ENCODE peak calls at places on chromosomes 6 and 20, in ten cellular contexts. I is right lobe of liver, B is uterus, C is tibial nerve, D is prostate gland, Q is endothelial cell of umbilical vein, N is GM12878, A is Peyer's patch, Z is H1, H is esophagus squamous epithelium. J is an unnamed sample.
A peak's percentile ranks its signal among the peaks of the same experiment; 100 is the strongest.

GRCh38 chr6:125316621-125317020 is 14.9 kb upstream of the HDDC2 start:
- DNase-seq in I (no peak), B (no peak), C (no peak), D (no peak), Q (no peak), N (no peak), A (no peak), Z (no peak), H (no peak), J (no peak)

GRCh38 chr20:61559706-61560315 is 307.8 kb downstream of the CDH4 start:
- DNase-seq in I (no peak), B (no peak), C (no peak), D (no peak), Q (no peak), N (no peak), A (no peak), Z (no peak), H (no peak), J (no peak)

GRCh38 chr20:9912858-9913434 is 74.1 kb upstream of the PAK5 start:
- DNase-seq in I (no peak), B (peak; percentile 22), C (peak; percentile 53), D (peak; percentile 35), Q (peak; percentile 63), N (no peak), A (peak; percentile 67), Z (no peak), H (no peak), J (no peak)

GRCh38 chr6:44670146-44670545 is 282.6 kb downstream of the CDC5L start:
- DNase-seq in I (no peak), B (no peak), C (no peak), D (no peak), Q (no peak), N (no peak), A (no peak), Z (no peak), H (no peak), J (no peak)

GRCh38 chr20:41248371-41249024 is 69.0 kb downstream of the ZHX3 start:
- DNase-seq in I (peak; percentile 47), B (peak; percentile 29), C (peak; percentile 61), D (peak; percentile 26), Q (peak; percentile 89), N (no peak), A (no peak), Z (no peak), H (no peak), J (no peak)

GRCh38 chr20:4327956-4328355 is 312.6 kb upstream of the RNF24 start:
- DNase-seq in I (no peak), B (no peak), C (no peak), D (no peak), Q (no peak), N (no peak), A (no peak), Z (no peak), H (no peak), J (no peak)

GRCh38 chr6:90216081-90216977 is 80.3 kb downstream of the BACH2 start:
- DNase-seq in I (no peak), B (no peak), C (peak; percentile 19), D (no peak), Q (peak; percentile 60), N (no peak), A (peak; percentile 76), Z (no peak), H (no peak), J (no peak)

GRCh38 chr20:35091808-35092523 is 641 bp downstream of the TRPC4AP start:
- DNase-seq in I (no peak), B (no peak), C (no peak), D (no peak), Q (peak; percentile 50), N (no peak), A (no peak), Z (no peak), H (no peak), J (no peak)

GRCh38 chr6:98838027-98838426 is 3.7 kb downstream of the POU3F2 start:
- DNase-seq in I (no peak), B (no peak), C (no peak), D (no peak), Q (no peak), N (no peak), A (no peak), Z (no peak), H (no peak), J (no peak)
- TF ChIP-seq POLR2A in I (no peak), B (no peak), C (no peak), D (no peak), Q (no peak), N (no peak), A (no peak), Z (no peak), H (no peak), J (no peak)

DNA sequence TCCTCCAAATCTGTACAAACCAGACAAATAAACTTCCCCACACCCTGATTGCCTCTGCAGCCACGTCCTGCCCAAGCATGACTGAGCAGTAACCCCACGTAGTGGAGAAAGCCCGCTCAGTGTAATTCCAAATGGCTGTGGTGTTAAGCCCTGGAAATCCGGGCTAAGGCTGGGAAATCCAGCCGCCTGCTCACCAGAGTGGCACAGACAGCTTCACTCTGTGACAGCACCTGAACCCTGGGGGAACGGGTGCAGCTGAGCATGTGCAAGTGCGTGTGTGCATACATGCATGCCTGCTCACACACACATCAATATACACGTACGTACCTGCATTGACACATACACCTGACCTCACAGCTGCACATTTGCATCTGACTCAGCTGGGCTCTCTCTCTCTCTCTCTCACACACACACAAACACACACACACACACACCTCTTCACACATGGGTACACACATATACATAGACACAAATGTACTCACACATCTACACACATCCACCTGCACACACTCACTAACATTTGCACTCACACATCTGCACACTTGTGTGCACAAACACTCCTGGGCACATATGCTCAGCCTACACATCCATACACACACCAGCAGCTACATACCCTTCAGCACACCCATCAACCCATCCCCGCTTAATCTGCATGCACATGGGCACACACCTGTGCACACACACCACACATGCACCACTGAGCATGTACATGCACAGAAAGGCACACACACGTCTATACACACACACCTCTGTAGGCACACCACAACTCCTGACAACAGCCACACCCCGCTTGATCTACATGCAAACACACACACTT is 114.1 kb downstream of the GRM4 start:
- DNase-seq in I (no peak), B (no peak), C (no peak), D (no peak), Q (no peak), N (no peak), A (no peak), Z (no peak), H (no peak), J (no peak)
- H3K27me3 ChIP-seq in I (no peaks in the 10 kb centered on the region), B (no peaks in the 10 kb centered on the region), C (no peaks in the 10 kb centered on the region), D (no peaks in the 10 kb centered on the region), Q (no peaks in the 10 kb centered on the region), N (no peaks in the 10 kb centered on the region), A (no peaks in the 10 kb centered on the region), Z (no peaks in the 10 kb centered on the region), H (peaks cover 65% of the 10 kb centered on the region), J (no peaks in the 10 kb centered on the region)

GRCh38 chr6:5666695-5667094 is 340.0 kb downstream of the NRN1 start:
- DNase-seq in I (no peak), B (no peak), C (no peak), D (no peak), Q (no peak), N (no peak), A (no peak), Z (no peak), H (no peak), J (no peak)

GRCh38 chr6:5663739-5664138 is 343.0 kb downstream of the NRN1 start:
- DNase-seq in I (no peak), B (no peak), C (no peak), D (no peak), Q (no peak), N (no peak), A (no peak), Z (no peak), H (no peak), J (no peak)

GRCh38 chr6:5663256-5663655 is 343.5 kb downstream of the NRN1 start:
- DNase-seq in I (no peak), B (no peak), C (no peak), D (no peak), Q (no peak), N (no peak), A (no peak), Z (no peak), H (no peak), J (no peak)

GRCh38 chr6:5665667-5666066 is 341.1 kb downstream of the NRN1 start:
- DNase-seq in I (no peak), B (no peak), C (no peak), D (no peak), Q (no peak), N (no peak), A (no peak), Z (no peak), H (no peak), J (no peak)

GRCh38 chr6:5665173-5665572 is 341.6 kb downstream of the NRN1 start:
- DNase-seq in I (no peak), B (no peak), C (no peak), D (no peak), Q (no peak), N (no peak), A (peak; percentile 76), Z (no peak), H (no peak), J (no peak)
- H3K4me3 ChIP-seq in I (no peak overlapping the region), B (no peak overlapping the region), C (no peak overlapping the region), D (no peak overlapping the region), Q (no peak overlapping the region), N (no peak overlapping the region), A (no peak overlapping the region), Z (no peak overlapping the region), H (no peak overlapping the region), J (no peak overlapping the region)

GRCh38 chr20:47347661-47348462 is 8.6 kb downstream of the ZMYND8 start:
- DNase-seq in I (no peak), B (no peak), C (no peak), D (no peak), Q (no peak), N (no peak), A (no peak), Z (no peak), H (no peak), J (no peak)

GRCh38 chr20:47345214-47345613 is 11.3 kb downstream of the ZMYND8 start:
- DNase-seq in I (no peak), B (no peak), C (no peak), D (no peak), Q (no peak), N (no peak), A (no peak), Z (no peak), H (no peak), J (no peak)

GRCh38 chr20:47338131-47338628 is 18.3 kb downstream of the ZMYND8 start:
- DNase-seq in I (peak; percentile 65), B (no peak), C (no peak), D (no peak), Q (no peak), N (no peak), A (no peak), Z (no peak), H (no peak), J (no peak)

GRCh38 chr20:47346172-47346571 is 10.3 kb downstream of the ZMYND8 start:
- DNase-seq in I (no peak), B (no peak), C (no peak), D (no peak), Q (no peak), N (no peak), A (no peak), Z (no peak), H (no peak), J (no peak)

DNA sequence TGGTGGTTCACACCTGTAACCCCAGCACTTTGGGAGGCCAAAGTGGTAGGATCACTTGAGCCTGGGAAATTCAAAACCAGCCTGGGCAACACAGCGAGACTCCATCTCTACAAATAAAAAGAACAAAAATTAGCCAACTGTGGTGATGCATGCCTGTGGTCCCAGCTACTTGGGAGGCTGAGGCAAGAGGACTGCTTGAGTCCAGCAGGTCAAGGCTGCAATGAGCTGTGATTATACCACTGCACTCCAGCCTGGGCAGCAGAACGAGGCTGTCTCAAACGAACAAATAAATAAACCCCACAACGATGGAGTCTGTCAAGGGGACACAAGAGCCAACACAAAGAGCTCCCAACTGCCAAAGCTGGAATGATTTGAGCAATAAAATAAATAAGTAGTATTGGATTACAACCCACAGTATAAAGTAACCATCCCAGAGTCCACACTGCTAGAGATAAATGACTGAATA is 13.5 kb downstream of the ZMYND8 start:
- DNase-seq in I (peak; percentile 78), B (no peak), C (no peak), D (no peak), Q (no peak), N (no peak), A (no peak), Z (no peak), H (no peak), J (no peak)
- TF ChIP-seq POLR2A in I (no peak), B (no peak), C (no peak), D (no peak), Q (no peak), N (no peak), A (no peak), Z (no peak), H (no peak), J (no peak)